ENCODE peak calls at places on chromosome 3, in ten cellular contexts. R is T-helper 2 cell; J is T-helper 1 cell; K is NCI-H748 treated with DMSO at 0.1 percent for 48 hours; P is RPMI7951; V is Ammon's horn; W is ELF-1; N is T follicular helper cell; B is activated CD4-positive, CD25-positive, alpha-beta regulatory T cell treated with anti-CD3 and anti-CD28 coated beads, Interleukin-2, amount 50 U/mL, for 72 hours; Y is activated naive CD8-positive, alpha-beta T cell treated with anti-CD3 and anti-CD28 coated beads, Interleukin-2, amount 50 U/mL, for 24 hours. C is an unnamed sample.

GRCh38 chr3:26236511-26236910 is 386.1 kb upstream of the LRRC3B start:
- DNase-seq in R (no peak), J (no peak), K (no peak), P (no peak), V (peak), W (no peak), N (no peak), B (no peak), Y (no peak), C (no peak)

GRCh38 chr3:144457758-144458157 is 486.1 kb downstream of the DIPK2A start:
- DNase-seq in R (no peak), J (no peak), K (no peak), P (no peak), V (no peak), W (no peak), N (no peak), B (no peak), Y (no peak), C (no peak)

GRCh38 chr3:38090453-38090852 is 46.5 kb downstream of the ACAA1 start:
- DNase-seq in R (no peak), J (no peak), K (no peak), P (no peak), V (no peak), W (no peak), N (no peak), B (no peak), Y (no peak), C (no peak)

GRCh38 chr3:145892869-145893268 is 268.1 kb downstream of the PLOD2 start:
- DNase-seq in R (no peak), J (no peak), K (no peak), P (no peak), V (no peak), W (no peak), N (no peak), B (no peak), Y (no peak), C (no peak)

GRCh38 chr3:72597756-72598195 is 250.5 kb downstream of the SHQ1 start:
- DNase-seq in R (no peak), J (no peak), K (peak), P (peak), V (peak), W (peak), N (no peak), B (no peak), Y (no peak), C (no peak)

GRCh38 chr3:194736277-194736895 is 50.7 kb downstream of the FAM43A start:
- DNase-seq in R (no peak), J (no peak), K (no peak), P (no peak), V (no peak), W (no peak), N (no peak), B (no peak), Y (no peak), C (no peak)

GRCh38 chr3:172654470-172654869 is 56.4 kb downstream of the NCEH1 start:
- DNase-seq in R (no peak), J (no peak), K (no peak), P (no peak), V (no peak), W (no peak), N (no peak), B (no peak), Y (no peak), C (no peak)

GRCh38 chr3:160454995-160455394 is 5.4 kb upstream of the TRIM59 start:
- DNase-seq in R (no peak), J (no peak), K (peak), P (no peak), V (no peak), W (no peak), N (no peak), B (no peak), Y (no peak), C (no peak)

GRCh38 chr3:153392363-153392762 is 230.3 kb downstream of the RAP2B start:
- DNase-seq in R (no peak), J (no peak), K (no peak), P (no peak), V (no peak), W (no peak), N (no peak), B (no peak), Y (no peak), C (no peak)

GRCh38 chr3:7959094-7959493 is 542.5 kb upstream of the LMCD1 start:
- DNase-seq in R (no peak), J (no peak), K (no peak), P (no peak), V (no peak), W (no peak), N (no peak), B (no peak), Y (no peak), C (no peak)

GRCh38 chr3:80190051-80190450 is 422.3 kb upstream of the ROBO1 start:
- DNase-seq in R (no peak), J (no peak), K (no peak), P (peak), V (peak), W (no peak), N (no peak), B (no peak), Y (no peak), C (no peak)

GRCh38 chr3:52353291-52353855 is 37.3 kb downstream of the DNAH1 start:
- DNase-seq in R (no peak), J (no peak), K (no peak), P (no peak), V (no peak), W (no peak), N (no peak), B (no peak), Y (no peak), C (no peak)

GRCh38 chr3:143924522-143925381 is 46.9 kb upstream of the DIPK2A start:
- DNase-seq in R (no peak), J (no peak), K (no peak), P (no peak), V (no peak), W (no peak), N (no peak), B (no peak), Y (no peak), C (no peak)

GRCh38 chr3:38457111-38458003 is 3.7 kb downstream of the ACVR2B start:
- DNase-seq in R (no peak), J (no peak), K (no peak), P (peak), V (no peak), W (no peak), N (no peak), B (no peak), Y (no peak), C (no peak)

GRCh38 chr3:124044961-124045360 is 53.0 kb upstream of the ROPN1 start:
- DNase-seq in R (no peak), J (no peak), K (no peak), P (no peak), V (no peak), W (no peak), N (no peak), B (no peak), Y (no peak), C (no peak)

GRCh38 chr3:97949743-97950142 is 22.5 kb downstream of the RIOX2 start:
- DNase-seq in R (no peak), J (no peak), K (no peak), P (no peak), V (no peak), W (no peak), N (no peak), B (no peak), Y (no peak), C (no peak)

GRCh38 chr3:111998661-111999641 is at the start of gene TAGLN3:
- DNase-seq in R (no peak), J (no peak), K (peak), P (peak), V (peak), W (peak), N (no peak), B (no peak), Y (no peak), C (peak)

GRCh38 chr3:113287111-113287817 is 75.9 kb downstream of the BOC start:
- DNase-seq in R (no peak), J (no peak), K (no peak), P (peak), V (no peak), W (no peak), N (no peak), B (no peak), Y (no peak), C (no peak)

GRCh38 chr3:155393316-155393715 is 99.8 kb upstream of the STRIT1 start:
- DNase-seq in R (no peak), J (no peak), K (no peak), P (no peak), V (no peak), W (no peak), N (no peak), B (no peak), Y (no peak), C (no peak)

GRCh38 chr3:197611255-197611654 is 55.5 kb upstream of the BDH1 start:
- DNase-seq in R (no peak), J (no peak), K (no peak), P (no peak), V (no peak), W (no peak), N (no peak), B (no peak), Y (no peak), C (no peak)

GRCh38 chr3:189353318-189353958 is 181.7 kb downstream of the TPRG1 start:
- DNase-seq in R (no peak), J (no peak), K (no peak), P (no peak), V (no peak), W (no peak), N (no peak), B (no peak), Y (no peak), C (no peak)

GRCh38 chr3:27758083-27758482 is 36.0 kb upstream of the EOMES start:
- DNase-seq in R (no peak), J (no peak), K (no peak), P (peak), V (no peak), W (no peak), N (no peak), B (no peak), Y (peak), C (no peak)

GRCh38 chr3:187739125-187739560 is 6.1 kb downstream of the BCL6 start:
- DNase-seq in R (no peak), J (no peak), K (no peak), P (no peak), V (no peak), W (no peak), N (no peak), B (peak), Y (peak), C (no peak)

GRCh38 chr3:148879256-148879655 is 14.2 kb downstream of the CPA3 start:
- DNase-seq in R (no peak), J (no peak), K (no peak), P (no peak), V (no peak), W (no peak), N (no peak), B (no peak), Y (no peak), C (no peak)

GRCh38 chr3:138072816-138073215 is 42.6 kb downstream of the DZIP1L start:
- DNase-seq in R (no peak), J (no peak), K (no peak), P (no peak), V (no peak), W (peak), N (no peak), B (no peak), Y (no peak), C (no peak)

GRCh38 chr3:36763850-36764703 is at the start of gene DCLK3:
- DNase-seq in R (no peak), J (no peak), K (no peak), P (no peak), V (peak), W (peak), N (no peak), B (no peak), Y (peak), C (peak)

GRCh38 chr3:188975612-188976314 is 196.0 kb upstream of the TPRG1 start:
- DNase-seq in R (no peak), J (no peak), K (no peak), P (peak), V (no peak), W (no peak), N (no peak), B (no peak), Y (no peak), C (no peak)

GRCh38 chr3:29901097-29901496 is 620.2 kb downstream of the RBMS3 start:
- DNase-seq in R (no peak), J (no peak), K (no peak), P (no peak), V (no peak), W (no peak), N (no peak), B (no peak), Y (no peak), C (no peak)

GRCh38 chr3:71709908-71710511 is 15.2 kb downstream of the EIF4E3 start:
- DNase-seq in R (peak), J (no peak), K (no peak), P (no peak), V (no peak), W (no peak), N (no peak), B (no peak), Y (no peak), C (no peak)

GRCh38 chr3:53842436-53843194 is 3.6 kb downstream of the CHDH start:
- DNase-seq in R (no peak), J (no peak), K (peak), P (peak), V (peak), W (peak), N (no peak), B (no peak), Y (no peak), C (peak)

GRCh38 chr3:117526485-117527079 is 817.0 kb downstream of the TUSC7 start:
- DNase-seq in R (no peak), J (no peak), K (peak), P (no peak), V (peak), W (no peak), N (no peak), B (no peak), Y (no peak), C (no peak)